ENCODE peak calls at places on chromosomes 13 and 19, in five cellular contexts. X is uterus; P is CD4-positive, alpha-beta T cell; C is epithelial cell of esophagus; N is endothelial cell. V is an unnamed sample.

GRCh38 chr19:28164214-28164613 is 1048.7 kb downstream of the UQCRFS1 start:
- DNase-seq in X (no peak), P (no peak), C (no peak), N (no peak), V (no peak)

GRCh38 chr13:43846496-43846895 is 33.0 kb downstream of the CCDC122 start:
- DNase-seq in X (no peak), P (no peak), C (no peak), N (no peak), V (no peak)

GRCh38 chr19:14731200-14731599 is 41.4 kb downstream of the ZNF333 start:
- DNase-seq in X (no peak), P (no peak), C (no peak), N (no peak), V (no peak)

GRCh38 chr19:58468216-58468839 is 1.4 kb downstream of the ZNF324 start:
- DNase-seq in X (no peak), P (no peak), C (peak), N (no peak), V (no peak)

GRCh38 chr19:2207991-2208860 is 27.9 kb downstream of the PLEKHJ1 start:
- DNase-seq in X (peak), P (no peak), C (peak), N (no peak), V (no peak)

GRCh38 chr19:18770663-18771327 is 20.3 kb downstream of the COMP start:
- DNase-seq in X (no peak), P (no peak), C (peak), N (no peak), V (no peak)

GRCh38 chr19:40612831-40613668 is 11.9 kb downstream of the LTBP4 start:
- DNase-seq in X (no peak), P (peak), C (peak), N (peak), V (no peak)

GRCh38 chr13:30022256-30022655 is 171.8 kb upstream of the UBL3 start:
- DNase-seq in X (no peak), P (no peak), C (no peak), N (no peak), V (no peak)

GRCh38 chr19:48543121-48543710 is 8.8 kb upstream of the SULT2B1 start:
- DNase-seq in X (no peak), P (no peak), C (peak), N (no peak), V (no peak)

GRCh38 chr13:99416411-99417121 is 84.7 kb upstream of the TM9SF2 start:
- DNase-seq in X (no peak), P (peak), C (no peak), N (no peak), V (no peak)

GRCh38 chr19:13053761-13054604 is 48.7 kb downstream of the LYL1 start:
- DNase-seq in X (peak), P (no peak), C (peak), N (peak), V (peak)

GRCh38 chr19:51168571-51169282 is 26.6 kb downstream of the SIGLEC7 start:
- DNase-seq in X (no peak), P (no peak), C (no peak), N (no peak), V (no peak)

GRCh38 chr19:35883920-35884319 is 15.5 kb downstream of the APLP1 start:
- DNase-seq in X (no peak), P (no peak), C (no peak), N (no peak), V (no peak)

GRCh38 chr19:2330632-2331284 is 2.3 kb downstream of the SPPL2B start:
- DNase-seq in X (no peak), P (peak), C (no peak), N (no peak), V (no peak)

GRCh38 chr13:80040977-80041310 is 300.0 kb downstream of the SPRY2 start:
- DNase-seq in X (no peak), P (no peak), C (no peak), N (no peak), V (no peak)

GRCh38 chr13:28964052-28964451 is 143.9 kb downstream of the MTUS2 start:
- DNase-seq in X (no peak), P (no peak), C (no peak), N (no peak), V (no peak)

DNA sequence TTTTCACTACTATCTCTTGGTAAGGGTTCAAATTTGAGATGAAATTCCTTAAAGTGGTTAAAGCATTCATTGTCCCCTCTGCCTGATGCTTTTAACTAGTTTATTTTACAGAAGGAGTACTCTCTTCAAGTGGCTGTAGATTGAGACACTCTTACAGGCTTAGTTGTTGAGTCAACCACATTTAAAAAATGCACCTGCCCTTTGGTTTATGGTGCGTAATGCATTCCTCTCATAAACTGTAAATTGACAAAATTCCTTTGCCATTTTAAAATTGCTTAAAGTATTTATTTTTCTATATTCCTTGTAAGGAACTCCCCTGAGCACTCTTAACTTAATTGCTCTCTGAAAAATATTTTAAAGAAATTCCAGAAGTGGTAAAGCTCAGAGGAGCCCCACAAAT is 826 bp upstream of the GPC5 start:
- DNase-seq in X (no peak), P (no peak), C (no peak), N (no peak), V (no peak)
- TF ChIP-seq CTCF in X (no peak), P (no peak), C (no peak), N (no peak), V (no peak)

GRCh38 chr13:61410669-61411297 is 4.9 kb downstream of the PCDH20 start:
- DNase-seq in X (no peak), P (no peak), C (peak), N (no peak), V (no peak)
- TF ChIP-seq CTCF in X (no peak), P (no peak), C (peak), N (peak), V (no peak)

GRCh38 chr19:23401086-23401485 is 5.8 kb upstream of the ZNF91 start:
- DNase-seq in X (no peak), P (no peak), C (no peak), N (no peak), V (no peak)

GRCh38 chr19:23404676-23405075 is 9.4 kb upstream of the ZNF91 start:
- DNase-seq in X (no peak), P (no peak), C (peak), N (no peak), V (no peak)

GRCh38 chr19:23403024-23403423 is 7.8 kb upstream of the ZNF91 start:
- DNase-seq in X (no peak), P (no peak), C (no peak), N (no peak), V (no peak)

GRCh38 chr19:23402388-23402787 is 7.1 kb upstream of the ZNF91 start:
- DNase-seq in X (no peak), P (no peak), C (no peak), N (no peak), V (no peak)

DNA sequence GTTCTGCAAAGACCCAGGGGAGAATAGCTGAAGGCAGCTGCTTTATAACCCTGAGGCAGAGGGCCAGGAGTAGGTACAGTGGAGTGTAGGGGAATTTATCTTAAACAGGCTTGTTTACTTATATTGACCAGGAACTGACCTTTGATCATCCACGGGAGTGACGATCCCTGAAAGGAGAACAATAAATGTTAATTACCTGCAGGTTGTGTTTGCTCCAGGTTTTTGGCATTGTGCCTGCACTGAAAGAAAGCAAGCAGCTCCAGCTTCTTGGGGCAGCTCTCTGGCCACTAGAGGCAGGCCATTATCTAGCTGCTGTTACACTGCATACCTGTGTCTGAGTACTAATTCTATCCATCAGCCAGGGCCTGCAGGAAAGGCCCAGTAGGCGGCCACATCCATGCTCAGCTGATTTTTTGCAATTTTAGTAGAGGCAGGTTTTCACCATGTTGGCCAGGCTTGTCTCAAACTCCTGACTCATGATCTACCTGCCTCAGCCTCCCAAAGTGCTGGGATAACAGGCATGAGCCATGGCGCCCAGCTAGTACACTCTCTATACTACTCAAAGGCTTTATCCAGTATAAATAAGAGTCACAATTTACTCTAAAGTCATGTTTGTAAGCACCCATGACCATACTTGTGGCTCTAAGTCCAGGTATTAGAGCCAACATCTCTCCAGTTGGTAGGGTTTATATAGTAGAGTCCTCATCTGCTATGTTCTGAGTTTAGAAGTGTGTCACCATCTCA is 8.5 kb upstream of the ZNF91 start:
- DNase-seq in X (no peak), P (no peak), C (no peak), N (no peak), V (no peak)
- TF ChIP-seq CTCF in X (peak), P (no peak), C (peak), N (no peak), V (no peak)

DNA sequence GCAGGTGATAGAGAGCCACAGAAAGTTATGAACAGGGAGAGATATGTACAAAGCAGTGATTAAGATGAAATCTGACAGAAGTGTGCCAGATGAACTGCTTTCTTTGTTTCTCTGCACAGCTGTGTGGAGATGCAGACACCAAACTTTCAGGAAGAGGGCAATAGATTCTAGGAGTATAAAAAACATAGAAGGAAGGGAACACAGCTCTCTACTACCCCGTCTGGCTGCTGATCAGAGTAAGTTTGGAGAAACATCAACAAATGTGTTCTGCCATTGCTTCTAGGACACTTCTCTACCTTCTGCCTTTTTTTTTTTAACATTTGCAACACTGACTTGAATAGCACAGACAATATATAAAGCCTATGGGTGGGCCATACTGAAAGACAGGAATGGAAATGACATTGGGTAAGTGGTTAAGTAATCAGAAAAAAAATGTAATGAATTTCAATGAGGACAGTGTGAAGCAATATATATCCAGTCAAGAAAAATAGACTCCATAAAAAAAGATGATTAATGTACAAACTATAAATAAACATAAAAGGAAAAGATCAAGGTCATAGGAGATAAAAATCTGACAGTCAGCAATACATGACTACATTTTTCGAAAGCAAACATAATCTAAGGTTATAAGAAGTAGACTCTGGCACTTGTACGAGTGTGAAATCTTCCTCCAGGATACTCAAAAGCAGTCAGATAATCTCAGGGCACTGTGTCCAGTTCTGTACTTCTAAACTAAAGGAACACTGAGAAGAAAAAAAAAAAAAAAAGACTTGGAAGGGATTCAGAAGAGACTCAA is 21.4 kb downstream of the NUFIP1 start:
- DNase-seq in X (no peak), P (no peak), C (no peak), N (no peak), V (no peak)
- TF ChIP-seq CTCF in X (peak), P (no peak), C (peak), N (no peak), V (no peak)

DNA sequence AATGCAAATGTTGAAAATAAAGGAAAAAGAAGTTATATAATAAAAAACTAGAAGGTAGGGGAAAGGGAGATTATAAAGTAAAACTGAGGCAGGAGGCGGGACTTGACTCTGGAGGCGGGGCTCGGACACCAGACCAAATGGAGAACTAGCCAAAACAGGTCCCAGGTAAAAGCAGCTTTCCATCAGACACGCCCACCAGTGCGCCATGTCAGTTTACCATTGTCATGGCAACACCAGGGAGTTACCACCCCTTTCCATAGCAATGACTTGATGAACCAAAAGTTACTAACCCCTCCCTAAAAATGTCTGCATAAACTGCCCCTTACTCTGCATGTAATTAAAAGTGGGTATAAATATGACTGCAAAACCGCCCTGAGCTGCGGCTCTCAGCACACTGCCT is 70.9 kb downstream of the PEPD start:
- DNase-seq in X (no peak), P (no peak), C (no peak), N (no peak), V (no peak)
- TF ChIP-seq CTCF in X (no peak), P (no peak), C (no peak), N (no peak), V (no peak)

GRCh38 chr13:84574851-84575250 is 692.6 kb upstream of the SLITRK1 start:
- DNase-seq in X (no peak), P (no peak), C (peak), N (no peak), V (no peak)
- TF ChIP-seq CTCF in X (no peak), P (no peak), C (peak), N (no peak), V (no peak)